ENCODE peak calls at places on chromosome 22, in seven cellular contexts. Z, E, Y, C, U, P and Q are unnamed samples.

GRCh38 chr22:28548411-28548810 is 131.2 kb downstream of the TTC28 start:
- DNase-seq in Z (peak; percentile 5), E (no peak), Y (peak; percentile 53), C (no peak), U (no peak), P (no peak), Q (no peak)

GRCh38 chr22:27999876-28000275 is 80.8 kb upstream of the PITPNB start:
- DNase-seq in Z (no peak), E (no peak), Y (no peak), C (no peak), U (no peak), P (no peak), Q (no peak)

GRCh38 chr22:17920992-17921650 is 103.2 kb downstream of the MICAL3 start:
- DNase-seq in Z (no peak), E (no peak), Y (no peak), C (no peak), U (no peak), P (no peak), Q (no peak)

GRCh38 chr22:37181681-37182080 is 6.4 kb downstream of the C1QTNF6 start:
- DNase-seq in Z (no peak), E (no peak), Y (no peak), C (no peak), U (no peak), P (no peak), Q (peak; percentile 10)

GRCh38 chr22:24421428-24421931 is 5.9 kb upstream of the ADORA2A start:
- DNase-seq in Z (no peak), E (no peak), Y (no peak), C (no peak), U (no peak), P (no peak), Q (peak; percentile 80)

GRCh38 chr22:19663286-19663815 is 51.0 kb upstream of the SEPTIN5 start:
- DNase-seq in Z (peak; percentile 36), E (peak; percentile 52), Y (peak; percentile 71), C (no peak), U (peak; percentile 90), P (peak; percentile 44), Q (no peak)

GRCh38 chr22:20792221-20792965 is 18.5 kb downstream of the SERPIND1 start:
- DNase-seq in Z (no peak), E (no peak), Y (no peak), C (no peak), U (no peak), P (no peak), Q (no peak)

GRCh38 chr22:24471570-24471969 is 23.6 kb upstream of the UPB1 start:
- DNase-seq in Z (no peak), E (no peak), Y (no peak), C (no peak), U (peak; percentile 93), P (no peak), Q (no peak)

GRCh38 chr22:17102297-17102667 is 17.5 kb downstream of the IL17RA start:
- DNase-seq in Z (no peak), E (no peak), Y (no peak), C (no peak), U (peak; percentile 40), P (no peak), Q (no peak)

GRCh38 chr22:44375451-44375850 is 62.7 kb upstream of the SHISAL1 start:
- DNase-seq in Z (no peak), E (no peak), Y (no peak), C (no peak), U (no peak), P (no peak), Q (no peak)

GRCh38 chr22:47043835-47044721 is 281.6 kb downstream of the TBC1D22A start:
- DNase-seq in Z (peak; percentile 10), E (peak; percentile 22), Y (peak; percentile 66), C (no peak), U (peak; percentile 76), P (peak; percentile 53), Q (no peak)

GRCh38 chr22:41910599-41911291 is 4.1 kb downstream of the SHISA8 start:
- DNase-seq in Z (no peak), E (no peak), Y (no peak), C (no peak), U (no peak), P (no peak), Q (peak; percentile 70)

GRCh38 chr22:38110008-38110862 is at the start of gene BAIAP2L2:
- DNase-seq in Z (no peak), E (no peak), Y (no peak), C (no peak), U (no peak), P (no peak), Q (no peak)

GRCh38 chr22:37218771-37219411 is 6.6 kb upstream of the SSTR3 start:
- DNase-seq in Z (no peak), E (no peak), Y (no peak), C (no peak), U (no peak), P (no peak), Q (peak; percentile 86)

GRCh38 chr22:44793106-44793505 is 40.7 kb downstream of the ARHGAP8 start:
- DNase-seq in Z (no peak), E (no peak), Y (no peak), C (no peak), U (no peak), P (no peak), Q (no peak)

GRCh38 chr22:46107089-46107664 is 43.1 kb upstream of the PPARA start:
- DNase-seq in Z (peak; percentile 89), E (peak; percentile 70), Y (peak; percentile 90), C (peak; percentile 73), U (no peak), P (no peak), Q (no peak)

GRCh38 chr22:40791241-40791640 is 27.9 kb downstream of the SLC25A17 start:
- DNase-seq in Z (no peak), E (no peak), Y (no peak), C (no peak), U (no peak), P (no peak), Q (no peak)

GRCh38 chr22:23777776-23778575 is 5.3 kb downstream of the MMP11 start:
- DNase-seq in Z (peak; percentile 55), E (no peak), Y (peak; percentile 37), C (no peak), U (peak; percentile 79), P (no peak), Q (no peak)

GRCh38 chr22:21861856-21862255 is 5.6 kb downstream of the MAPK1 start:
- DNase-seq in Z (no peak), E (no peak), Y (no peak), C (no peak), U (no peak), P (no peak), Q (no peak)

GRCh38 chr22:39496131-39496838 is 5.8 kb upstream of the MIEF1 start:
- DNase-seq in Z (peak; percentile 68), E (peak; percentile 75), Y (peak; percentile 51), C (peak; percentile 90), U (peak; percentile 91), P (no peak), Q (peak; percentile 47)

GRCh38 chr22:17065433-17065832 is 19.4 kb upstream of the IL17RA start:
- DNase-seq in Z (no peak), E (no peak), Y (no peak), C (no peak), U (no peak), P (no peak), Q (no peak)

GRCh38 chr22:43042101-43042780 is 27.3 kb upstream of the PACSIN2 start:
- DNase-seq in Z (peak; percentile 91), E (no peak), Y (peak; percentile 77), C (no peak), U (no peak), P (no peak), Q (no peak)

GRCh38 chr22:49576241-49577141 is 251.2 kb downstream of the BRD1 start:
- DNase-seq in Z (no peak), E (no peak), Y (no peak), C (no peak), U (no peak), P (no peak), Q (no peak)